ENCODE peak calls at places on chromosomes 5 and 9, in seven cellular contexts. One of them, this sample, is unnamed.

GRCh38 chr5:36416605-36417004 is 114.9 kb upstream of the RANBP3L start:
- DNase-seq in HepG2: no peak
- DNase-seq in H1: no peak
- DNase-seq in HCT116: no peak
- DNase-seq in K562: no peak
- DNase-seq in SK-N-SH: no peak
- DNase-seq in GM12878: no peak
- DNase-seq in this sample: no peak

GRCh38 chr5:120510098-120510634 is 46.1 kb downstream of the PRR16 start:
- DNase-seq in K562: no peak
- DNase-seq in H1: no peak
- DNase-seq in HCT116: no peak
- DNase-seq in GM12878: no peak
- DNase-seq in SK-N-SH: no peak
- DNase-seq in HepG2: no peak
- DNase-seq in this sample: no peak

GRCh38 chr9:70607926-70608325 is 193.5 kb upstream of the KLF9 start:
- DNase-seq in GM12878: no peak
- DNase-seq in H1: no peak
- DNase-seq in HepG2: no peak
- DNase-seq in K562: no peak
- DNase-seq in SK-N-SH: no peak
- DNase-seq in HCT116: no peak
- DNase-seq in this sample: no peak

GRCh38 chr5:154038604-154039457 is at the start of the genes FAM114A2 and MFAP3:
- DNase-seq in HepG2: peak; percentile 88
- DNase-seq in HCT116: peak; percentile 77
- DNase-seq in GM12878: peak; percentile 64
- DNase-seq in H1: peak; percentile 81
- DNase-seq in K562: peak; percentile 86
- DNase-seq in SK-N-SH: peak; percentile 89
- DNase-seq in this sample: peak; percentile 94

GRCh38 chr9:99135498-99135897 is 30.6 kb downstream of the TGFBR1 start:
- DNase-seq in H1: no peak
- DNase-seq in GM12878: no peak
- DNase-seq in SK-N-SH: no peak
- DNase-seq in HCT116: no peak
- DNase-seq in HepG2: no peak
- DNase-seq in K562: no peak
- DNase-seq in this sample: no peak

GRCh38 chr5:151562019-151562707 is 29.0 kb downstream of the FAT2 start:
- DNase-seq in HepG2: no peak
- DNase-seq in SK-N-SH: no peak
- DNase-seq in HCT116: no peak
- DNase-seq in K562: no peak
- DNase-seq in H1: no peak
- DNase-seq in GM12878: no peak
- DNase-seq in this sample: no peak

GRCh38 chr5:98816574-98817222 is 43.2 kb downstream of the RGMB start:
- DNase-seq in GM12878: no peak
- DNase-seq in HepG2: peak; percentile 10
- DNase-seq in HCT116: no peak
- DNase-seq in K562: no peak
- DNase-seq in SK-N-SH: no peak
- DNase-seq in H1: no peak
- DNase-seq in this sample: no peak

GRCh38 chr9:20649381-20649780 is 27.1 kb upstream of the MLLT3 start:
- DNase-seq in GM12878: no peak
- DNase-seq in HepG2: no peak
- DNase-seq in SK-N-SH: no peak
- DNase-seq in H1: no peak
- DNase-seq in HCT116: no peak
- DNase-seq in K562: no peak
- DNase-seq in this sample: no peak

GRCh38 chr9:129343697-129344375 is 165.8 kb upstream of the IER5L start:
- DNase-seq in SK-N-SH: no peak
- DNase-seq in HepG2: peak; percentile 97
- DNase-seq in K562: no peak
- DNase-seq in GM12878: no peak
- DNase-seq in HCT116: peak; percentile 62
- DNase-seq in H1: no peak
- DNase-seq in this sample: no peak

GRCh38 chr9:125172351-125172750 is 17.3 kb downstream of the PPP6C start:
- DNase-seq in HepG2: no peak
- DNase-seq in H1: no peak
- DNase-seq in K562: no peak
- DNase-seq in SK-N-SH: no peak
- DNase-seq in HCT116: no peak
- DNase-seq in GM12878: no peak
- DNase-seq in this sample: no peak

GRCh38 chr9:137294091-137294683 is 7.9 kb downstream of the NRARP start:
- DNase-seq in HCT116: peak; percentile 74
- DNase-seq in HepG2: peak; percentile 80
- DNase-seq in H1: no peak
- DNase-seq in SK-N-SH: peak; percentile 73
- DNase-seq in K562: peak; percentile 67
- DNase-seq in GM12878: no peak
- DNase-seq in this sample: peak; percentile 98

GRCh38 chr5:132489051-132489770 is 1.4 kb downstream of the IRF1 start:
- DNase-seq in SK-N-SH: no peak
- DNase-seq in K562: no peak
- DNase-seq in GM12878: no peak
- DNase-seq in HCT116: no peak
- DNase-seq in HepG2: no peak
- DNase-seq in H1: no peak
- DNase-seq in this sample: no peak

GRCh38 chr5:127820910-127821553 is 117.8 kb downstream of the CCDC192 start:
- DNase-seq in GM12878: peak; percentile 57
- DNase-seq in HCT116: no peak
- DNase-seq in HepG2: peak; percentile 10
- DNase-seq in H1: no peak
- DNase-seq in K562: no peak
- DNase-seq in SK-N-SH: no peak
- DNase-seq in this sample: no peak

GRCh38 chr5:39478851-39479250 is 54.1 kb upstream of the DAB2 start:
- DNase-seq in SK-N-SH: no peak
- DNase-seq in GM12878: no peak
- DNase-seq in H1: no peak
- DNase-seq in K562: no peak
- DNase-seq in HepG2: no peak
- DNase-seq in HCT116: no peak
- DNase-seq in this sample: no peak

DNA sequence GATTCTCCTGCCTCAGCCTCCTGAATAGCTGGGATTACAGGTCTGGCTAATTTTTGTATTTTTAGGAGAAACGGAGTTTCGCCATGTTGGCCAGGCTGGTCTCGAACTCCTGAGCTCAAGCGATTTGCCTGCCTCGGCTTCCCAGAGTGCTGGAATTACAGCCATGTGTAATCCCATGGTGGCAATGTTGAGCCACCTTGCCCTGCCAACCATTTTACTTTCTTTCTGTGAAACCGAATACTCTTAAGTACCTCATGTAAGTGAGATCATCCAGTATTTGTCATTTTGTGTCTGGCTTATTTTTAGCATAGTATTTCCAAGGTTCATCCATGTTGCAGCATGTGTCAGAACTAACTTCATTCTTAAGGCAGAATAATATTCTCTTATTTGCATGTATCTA is 8.2 kb downstream of the PRRC2B start:
- DNase-seq in K562: no peak
- DNase-seq in GM12878: no peak
- DNase-seq in H1: no peak
- DNase-seq in HCT116: no peak
- DNase-seq in SK-N-SH: no peak
- DNase-seq in HepG2: no peak
- DNase-seq in this sample: no peak
- TF ChIP-seq JUND in K562: no peak
- TF ChIP-seq JUND in GM12878: no peak
- TF ChIP-seq JUND in H1: no peak
- TF ChIP-seq JUND in HCT116: no peak
- TF ChIP-seq JUND in SK-N-SH: no peak
- TF ChIP-seq JUND in HepG2: no peak
- TF ChIP-seq JUND in this sample: no peak

DNA sequence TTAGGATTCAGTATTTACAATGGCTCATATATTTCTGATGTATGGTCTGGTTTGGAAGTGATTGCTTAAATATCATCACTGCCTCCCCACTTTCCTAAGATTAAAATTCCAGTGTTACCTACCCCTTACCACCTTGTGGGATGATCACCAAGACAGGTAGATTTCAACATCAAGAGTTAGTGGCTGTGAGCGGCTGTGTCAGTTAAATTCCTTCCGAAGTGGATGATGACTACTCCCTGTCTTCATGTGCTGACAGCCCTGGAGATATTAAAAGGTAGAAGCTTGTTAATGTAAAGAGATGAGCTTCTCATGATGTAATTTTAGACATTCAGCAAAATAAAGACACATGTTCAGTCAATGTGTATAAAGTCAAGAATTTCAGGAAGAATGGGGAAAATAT is 4.2 kb downstream of the ITGA2 start:
- DNase-seq in HCT116: no peak
- DNase-seq in H1: no peak
- DNase-seq in SK-N-SH: no peak
- DNase-seq in GM12878: no peak
- DNase-seq in HepG2: no peak
- DNase-seq in K562: no peak
- DNase-seq in this sample: no peak
- TF ChIP-seq JUND in HCT116: no peak
- TF ChIP-seq JUND in H1: no peak
- TF ChIP-seq JUND in SK-N-SH: no peak
- TF ChIP-seq JUND in GM12878: no peak
- TF ChIP-seq JUND in HepG2: no peak
- TF ChIP-seq JUND in K562: no peak
- TF ChIP-seq JUND in this sample: no peak

DNA sequence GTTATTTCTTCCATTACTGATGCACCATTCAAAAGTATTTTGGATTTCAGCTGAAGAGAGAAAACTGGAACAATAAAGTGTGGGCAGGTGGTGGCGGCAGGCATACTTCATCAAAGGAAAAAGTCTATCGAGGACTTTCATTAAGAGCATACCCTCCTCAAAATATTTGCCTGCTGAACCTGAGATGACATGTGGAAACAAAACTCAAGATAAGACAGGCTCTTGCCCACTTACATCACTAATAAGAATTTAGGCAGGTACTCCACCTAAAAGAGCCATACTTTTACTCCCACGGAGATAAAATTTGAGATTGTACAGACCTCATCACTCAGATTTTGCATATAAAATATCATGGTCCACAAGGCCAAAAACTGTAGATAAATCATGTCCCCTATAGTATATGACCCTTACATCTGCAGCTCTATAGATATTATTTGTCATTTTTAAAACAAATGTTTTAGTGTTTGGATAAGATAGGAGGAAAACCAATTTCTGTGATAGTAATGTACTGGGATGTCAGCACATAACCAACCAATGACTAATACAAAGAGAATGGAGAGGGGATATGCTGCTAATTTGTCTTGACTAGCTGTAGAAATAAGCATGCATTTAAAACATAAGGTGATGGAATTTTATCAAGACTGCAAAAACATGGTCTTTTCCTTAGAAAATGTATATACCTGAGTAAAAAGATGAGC is 730.6 kb upstream of the ZNF608 start:
- DNase-seq in K562: no peak
- DNase-seq in GM12878: no peak
- DNase-seq in HCT116: no peak
- DNase-seq in H1: no peak
- DNase-seq in HepG2: no peak
- DNase-seq in SK-N-SH: no peak
- DNase-seq in this sample: no peak
- TF ChIP-seq JUND in K562: no peak
- TF ChIP-seq JUND in GM12878: no peak
- TF ChIP-seq JUND in HCT116: no peak
- TF ChIP-seq JUND in H1: no peak
- TF ChIP-seq JUND in HepG2: no peak
- TF ChIP-seq JUND in SK-N-SH: peak; percentile 67
- TF ChIP-seq JUND in this sample: no peak

GRCh38 chr9:87527211-87527916 is 29.7 kb downstream of the DAPK1 start:
- DNase-seq in K562: no peak
- DNase-seq in HepG2: no peak
- DNase-seq in GM12878: no peak
- DNase-seq in SK-N-SH: no peak
- DNase-seq in H1: no peak
- DNase-seq in HCT116: no peak
- DNase-seq in this sample: no peak
- TF ChIP-seq JUND in K562: no peak
- TF ChIP-seq JUND in HepG2: no peak
- TF ChIP-seq JUND in GM12878: no peak
- TF ChIP-seq JUND in SK-N-SH: no peak
- TF ChIP-seq JUND in H1: no peak
- TF ChIP-seq JUND in HCT116: no peak
- TF ChIP-seq JUND in this sample: no peak

DNA sequence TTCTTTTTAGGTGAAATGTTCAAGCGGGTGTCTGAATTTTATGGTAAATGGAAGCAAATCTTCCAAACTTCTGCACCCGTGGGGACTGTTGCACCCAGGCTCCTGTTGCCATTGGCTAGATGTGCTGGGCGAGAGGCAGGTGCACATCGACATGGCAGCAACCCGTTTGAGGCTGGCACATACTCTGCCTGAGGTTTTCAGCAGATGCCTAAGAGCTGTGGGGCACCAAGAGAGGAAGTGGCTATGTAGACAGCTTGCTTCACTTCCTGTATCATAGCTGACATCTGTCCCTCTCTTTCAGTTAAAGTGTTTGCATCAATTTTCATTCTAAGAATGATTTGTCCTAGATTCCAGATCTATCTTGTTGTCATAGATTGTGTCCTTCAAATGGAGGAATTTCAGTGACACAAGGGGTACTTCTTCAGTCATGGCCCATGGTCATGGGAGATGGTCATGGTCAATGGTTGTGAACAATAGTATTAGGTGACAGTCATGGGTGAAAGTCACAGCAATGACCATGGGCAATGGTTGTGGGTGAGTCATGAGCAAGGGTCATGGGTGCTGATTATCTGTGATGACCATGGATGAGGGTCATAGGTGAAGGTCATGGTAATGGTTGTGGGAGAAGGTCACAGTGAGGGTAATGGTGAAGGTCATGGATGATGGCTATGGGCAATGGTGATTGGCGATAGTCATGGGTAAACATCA is 115.1 kb upstream of the IRX4 start:
- DNase-seq in HCT116: no peak
- DNase-seq in HepG2: no peak
- DNase-seq in GM12878: no peak
- DNase-seq in H1: no peak
- DNase-seq in K562: no peak
- DNase-seq in SK-N-SH: no peak
- DNase-seq in this sample: no peak
- TF ChIP-seq JUND in HCT116: no peak
- TF ChIP-seq JUND in HepG2: no peak
- TF ChIP-seq JUND in GM12878: no peak
- TF ChIP-seq JUND in H1: no peak
- TF ChIP-seq JUND in K562: no peak
- TF ChIP-seq JUND in SK-N-SH: no peak
- TF ChIP-seq JUND in this sample: no peak

GRCh38 chr5:57033103-57033502 is 81.2 kb upstream of the MIER3 start:
- DNase-seq in K562: no peak
- DNase-seq in HepG2: no peak
- DNase-seq in H1: no peak
- DNase-seq in HCT116: peak; percentile 34
- DNase-seq in GM12878: no peak
- DNase-seq in SK-N-SH: no peak
- DNase-seq in this sample: no peak
- TF ChIP-seq JUND in K562: no peak
- TF ChIP-seq JUND in HepG2: no peak
- TF ChIP-seq JUND in H1: no peak
- TF ChIP-seq JUND in HCT116: peak; percentile 58
- TF ChIP-seq JUND in GM12878: no peak
- TF ChIP-seq JUND in SK-N-SH: no peak
- TF ChIP-seq JUND in this sample: no peak

This sample was measured in T47D.